ENCODE peak calls at places on chromosomes 7 and 10, in nine cellular contexts. G, H, X, Z, W, P, C, T and R are unnamed samples.

GRCh38 chr7:111672901-111673300 is 110.6 kb upstream of the IMMP2L start:
- DNase-seq in H (no peak), C (no peak), T (no peak), G (no peak), P (no peak), X (no peak), W (no peak), Z (no peak), R (no peak)

GRCh38 chr7:52271663-52272062 is 763.8 kb upstream of the POM121L12 start:
- DNase-seq in Z (no peak), T (no peak), H (no peak), X (no peak), P (no peak), G (no peak), C (no peak), W (no peak), R (no peak)

GRCh38 chr7:38215115-38215514 is 37.1 kb downstream of the STARD3NL start:
- DNase-seq in H (no peak), T (no peak), C (no peak), P (no peak), W (no peak), G (no peak), Z (no peak), X (no peak), R (no peak)

GRCh38 chr7:157529768-157530560 is 193.2 kb downstream of the DNAJB6 start:
- DNase-seq in H (no peak), W (no peak), Z (no peak), P (no peak), G (no peak), C (peak; percentile 28), X (peak; percentile 0), T (no peak), R (no peak)

GRCh38 chr10:74084955-74085354 is 65.7 kb downstream of the AP3M1 start:
- DNase-seq in T (no peak), H (no peak), Z (no peak), C (no peak), G (no peak), W (no peak), X (no peak), P (no peak), R (no peak)

GRCh38 chr10:116385311-116385710 is 42.3 kb upstream of the PNLIPRP3 start:
- DNase-seq in W (no peak), T (no peak), H (no peak), C (no peak), X (no peak), G (no peak), P (no peak), Z (no peak), R (no peak)

GRCh38 chr10:6456067-6456466 is 124.0 kb downstream of the PRKCQ start:
- DNase-seq in C (no peak), X (no peak), G (no peak), T (no peak), P (no peak), W (no peak), H (no peak), Z (no peak), R (no peak)

GRCh38 chr10:119139464-119140067 is 25.9 kb downstream of the SFXN4 start:
- DNase-seq in G (no peak), X (peak; percentile 66), P (peak; percentile 44), C (no peak), T (peak; percentile 20), W (no peak), Z (peak; percentile 24), H (peak; percentile 59), R (no peak)

GRCh38 chr10:102384606-102385429 is 10.7 kb upstream of the NFKB2 start:
- DNase-seq in G (no peak), X (no peak), C (no peak), P (no peak), W (no peak), T (peak; percentile 33), Z (no peak), H (no peak), R (no peak)

GRCh38 chr7:17043012-17043877 is 161.5 kb upstream of the AGR3 start:
- DNase-seq in P (no peak), T (no peak), W (no peak), C (no peak), Z (no peak), G (no peak), H (peak; percentile 58), X (no peak), R (no peak)

GRCh38 chr10:98377001-98377400 is 38.0 kb downstream of the PYROXD2 start:
- DNase-seq in X (no peak), C (no peak), H (no peak), T (no peak), Z (no peak), P (no peak), W (no peak), G (no peak), R (no peak)

GRCh38 chr7:141654551-141654950 is 47.4 kb downstream of the DENND11 start:
- DNase-seq in X (no peak), C (no peak), W (no peak), G (peak; percentile 71), P (peak; percentile 76), Z (peak; percentile 34), H (peak; percentile 76), T (peak; percentile 76), R (peak; percentile 28)

GRCh38 chr10:96878071-96878470 is 46.0 kb downstream of the LCOR start:
- DNase-seq in P (no peak), T (no peak), W (no peak), C (no peak), Z (no peak), G (no peak), X (no peak), H (no peak), R (no peak)

GRCh38 chr7:150322833-150323681 is at the start of the genes ACTR3C and LRRC61:
- DNase-seq in P (peak; percentile 80), G (peak; percentile 77), W (peak; percentile 44), X (peak; percentile 77), C (no peak), Z (peak; percentile 67), T (no peak), H (no peak), R (no peak)

GRCh38 chr10:81116990-81117389 is 579.3 kb downstream of the SH2D4B start:
- DNase-seq in W (no peak), P (no peak), H (peak; percentile 9), Z (no peak), T (no peak), X (no peak), G (no peak), C (no peak), R (no peak)

GRCh38 chr7:2700141-2700850 is 12.3 kb downstream of the AMZ1 start:
- DNase-seq in Z (no peak), H (no peak), G (no peak), P (no peak), X (no peak), T (no peak), C (no peak), W (no peak), R (no peak)

GRCh38 chr10:88851706-88852105 is at the start of gene ANKRD22:
- DNase-seq in T (no peak), H (peak; percentile 38), P (no peak), C (peak; percentile 64), W (no peak), Z (no peak), G (peak; percentile 86), X (no peak), R (no peak)

GRCh38 chr10:68784476-68784875 is 42.9 kb upstream of the STOX1 start:
- DNase-seq in W (no peak), Z (no peak), C (no peak), X (no peak), G (no peak), H (no peak), T (no peak), P (no peak), R (no peak)

GRCh38 chr10:124093076-124093773 is at the start of gene CHST15:
- DNase-seq in X (peak; percentile 76), C (no peak), H (peak; percentile 75), G (peak; percentile 46), T (no peak), Z (peak; percentile 25), W (no peak), P (peak; percentile 46), R (peak; percentile 36)
- TF ChIP-seq POLR2A in X (no peak), C (peak; percentile 36), H (peak; percentile 16), G (peak; percentile 57), T (peak; percentile 35), Z (no peak), W (peak; percentile 52), P (no peak), R (peak; percentile 83)

GRCh38 chr7:7568553-7568952 is 1.9 kb downstream of the MIOS start:
- DNase-seq in W (no peak), T (no peak), G (no peak), C (no peak), P (no peak), Z (no peak), H (no peak), X (no peak), R (no peak)

GRCh38 chr7:7565018-7565680 is 1.5 kb upstream of the MIOS start:
- DNase-seq in H (no peak), P (no peak), Z (no peak), G (no peak), C (no peak), W (no peak), T (no peak), X (no peak), R (no peak)

GRCh38 chr7:7567898-7568531 is 1.3 kb downstream of the MIOS start:
- DNase-seq in Z (no peak), T (no peak), H (no peak), P (no peak), W (no peak), G (no peak), C (no peak), X (no peak), R (no peak)

GRCh38 chr7:7565746-7566650 is 686 bp upstream of the MIOS start:
- DNase-seq in C (no peak), T (no peak), W (no peak), P (no peak), X (peak; percentile 34), Z (no peak), H (no peak), G (peak; percentile 25), R (no peak)

GRCh38 chr7:7566651-7567611 is at the start of gene MIOS:
- DNase-seq in P (peak; percentile 88), X (peak; percentile 89), H (peak; percentile 90), C (peak; percentile 87), G (peak; percentile 92), W (peak; percentile 81), Z (peak; percentile 82), T (peak; percentile 59), R (peak; percentile 89)
- TF ChIP-seq POLR2A in P (no peak), X (peak; percentile 56), H (peak; percentile 86), C (peak; percentile 72), G (peak; percentile 31), W (peak; percentile 82), Z (peak; percentile 75), T (peak; percentile 58), R (peak; percentile 82)

DNA sequence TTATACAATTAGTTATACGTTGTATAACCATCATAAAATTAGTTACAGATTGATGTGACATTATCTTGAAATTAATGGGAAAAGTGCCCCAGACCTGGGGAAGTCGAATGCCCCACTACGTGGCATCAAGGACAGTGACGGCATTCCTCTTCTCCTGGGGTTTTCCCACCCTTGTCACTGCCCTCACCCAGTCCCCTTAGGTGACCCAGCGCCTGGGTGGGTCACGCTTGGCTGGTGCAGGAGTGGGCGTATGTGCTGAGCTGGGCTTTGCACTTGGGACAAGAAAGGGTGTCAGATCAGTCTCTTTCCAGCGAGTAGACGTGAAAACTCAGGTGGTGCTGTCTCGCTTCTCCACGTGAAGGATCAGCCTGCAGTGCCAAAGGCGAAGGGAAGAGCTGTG is 7.6 kb downstream of the FOXK1 start:
- DNase-seq in T (no peak), G (no peak), P (no peak), C (no peak), X (no peak), W (no peak), Z (no peak), H (no peak), R (no peak)
- TF ChIP-seq POLR2A in T (no peak), G (no peak), P (no peak), C (no peak), X (no peak), W (no peak), Z (no peak), H (no peak), R (no peak)

GRCh38 chr10:16995867-16996529 is 133.6 kb downstream of the CUBN start:
- DNase-seq in C (no peak), X (no peak), H (no peak), P (no peak), Z (no peak), T (no peak), W (no peak), G (no peak), R (no peak)
- TF ChIP-seq POLR2A in C (no peak), X (no peak), H (no peak), P (no peak), Z (no peak), T (no peak), W (no peak), G (no peak), R (no peak)